ENCODE peak calls at places on chromosomes 4 and X, in ten cellular contexts. S, Y, J, F, N, E, W, L, R and V are unnamed samples.

GRCh38 chr4:56227301-56227835 is 159.9 kb downstream of the AASDH start:
- DNase-seq in R (no peak), J (no peak), N (no peak), Y (no peak), E (no peak), W (no peak), S (no peak), L (no peak), F (no peak), V (no peak)

GRCh38 chr4:18664051-18664450 is 642.5 kb upstream of the LCORL start:
- DNase-seq in L (no peak), E (no peak), R (no peak), J (no peak), F (no peak), N (no peak), S (no peak), W (no peak), Y (no peak), V (no peak)

GRCh38 chrX:64184396-64184795 is 21.1 kb downstream of the AMER1 start:
- DNase-seq in J (no peak), R (no peak), S (no peak), W (no peak), E (no peak), L (no peak), N (no peak), F (no peak), Y (no peak), V (no peak)

GRCh38 chr4:157722146-157722545 is 450.7 kb downstream of the GASK1B start:
- DNase-seq in W (no peak), F (no peak), E (no peak), S (no peak), L (no peak), R (no peak), Y (no peak), J (no peak), N (no peak), V (no peak)

GRCh38 chr4:77662396-77662795 is 56.8 kb downstream of the CXCL13 start:
- DNase-seq in L (no peak), S (peak; percentile 55), F (no peak), W (no peak), R (no peak), E (no peak), J (no peak), N (no peak), Y (no peak), V (no peak)

GRCh38 chr4:173287486-173287885 is 46.7 kb downstream of the HMGB2 start:
- DNase-seq in L (no peak), W (no peak), J (no peak), F (no peak), R (no peak), S (no peak), N (no peak), Y (no peak), E (no peak), V (no peak)

GRCh38 chr4:152458801-152459302 is 77.0 kb downstream of the FBXW7 start:
- DNase-seq in J (no peak), E (no peak), W (no peak), L (no peak), Y (no peak), S (no peak), F (no peak), R (no peak), N (no peak), V (no peak)

GRCh38 chr4:9762823-9763475 is 18.5 kb upstream of the DRD5 start:
- DNase-seq in L (no peak), W (peak; percentile 87), R (peak; percentile 70), J (no peak), S (peak; percentile 56), F (peak; percentile 3), N (peak; percentile 75), E (no peak), Y (peak; percentile 75), V (no peak)

GRCh38 chr4:166594326-166594946 is 639.9 kb downstream of the SPOCK3 start:
- DNase-seq in E (peak; percentile 21), W (peak; percentile 85), J (no peak), Y (peak; percentile 70), S (no peak), R (peak; percentile 50), N (peak; percentile 69), F (no peak), L (no peak), V (no peak)

GRCh38 chrX:123184858-123185251 is 777 bp downstream of the GRIA3 start:
- DNase-seq in S (no peak), W (peak; percentile 69), Y (peak; percentile 9), F (no peak), N (peak; percentile 38), L (no peak), R (no peak), E (peak; percentile 19), J (peak; percentile 59), V (no peak)

GRCh38 chr4:161948026-161948770 is 215.6 kb downstream of the FSTL5 start:
- DNase-seq in L (no peak), F (no peak), E (no peak), W (no peak), N (no peak), S (no peak), R (no peak), Y (no peak), J (no peak), V (no peak)

GRCh38 chr4:92106816-92107215 is 196.9 kb upstream of the GRID2 start:
- DNase-seq in L (no peak), E (no peak), Y (no peak), R (no peak), W (no peak), N (no peak), F (no peak), S (no peak), J (no peak), V (no peak)

GRCh38 chr4:600850-601515 is 24.4 kb upstream of the PDE6B start:
- DNase-seq in S (no peak), N (no peak), R (no peak), L (no peak), E (no peak), F (no peak), Y (no peak), W (no peak), J (no peak), V (no peak)

GRCh38 chr4:121869841-121870822 is at the start of gene BBS7:
- DNase-seq in S (peak; percentile 99), N (peak; percentile 99), W (peak; percentile 100), R (peak; percentile 94), L (peak; percentile 85), E (peak; percentile 98), F (peak; percentile 85), J (peak; percentile 98), Y (peak; percentile 100), V (peak; percentile 83)

GRCh38 chr4:78953231-78953630 is 14.0 kb upstream of the PAQR3 start:
- DNase-seq in F (no peak), E (no peak), S (no peak), R (no peak), Y (no peak), J (no peak), W (no peak), L (no peak), N (no peak), V (no peak)

GRCh38 chrX:117094149-117094548 is 631.4 kb upstream of the CT83 start:
- DNase-seq in L (no peak), F (no peak), W (no peak), E (no peak), Y (no peak), S (no peak), R (no peak), N (no peak), J (no peak), V (no peak)

GRCh38 chrX:117092641-117093040 is 629.9 kb upstream of the CT83 start:
- DNase-seq in S (no peak), R (no peak), J (no peak), F (no peak), E (no peak), Y (no peak), W (no peak), L (no peak), N (no peak), V (no peak)

GRCh38 chrX:117096528-117096927 is 633.8 kb upstream of the CT83 start:
- DNase-seq in W (no peak), L (no peak), Y (no peak), S (no peak), J (no peak), E (no peak), R (no peak), N (no peak), F (no peak), V (no peak)

GRCh38 chrX:117095393-117095792 is 632.6 kb upstream of the CT83 start:
- DNase-seq in L (no peak), J (no peak), E (no peak), Y (no peak), N (no peak), W (no peak), R (no peak), F (no peak), S (no peak), V (no peak)

GRCh38 chrX:117093319-117093718 is 630.5 kb upstream of the CT83 start:
- DNase-seq in F (no peak), Y (no peak), L (no peak), E (no peak), J (no peak), R (no peak), N (no peak), S (no peak), W (no peak), V (no peak)
- H3K9me3 ChIP-seq in F (no peaks in the 10 kb centered on the region), Y (peaks cover 35% of the 10 kb centered on the region), L (peaks cover 12% of the 10 kb centered on the region), E (peaks cover 3% of the 10 kb centered on the region), J (no peaks in the 10 kb centered on the region), R (no peaks in the 10 kb centered on the region), N (no peaks in the 10 kb centered on the region), S (no peaks in the 10 kb centered on the region), W (peaks cover 45% of the 10 kb centered on the region), V (no peaks in the 10 kb centered on the region)

GRCh38 chrX:133370719-133371275 is 44.5 kb downstream of the GPC4 start:
- DNase-seq in E (no peak), W (no peak), S (no peak), Y (no peak), N (no peak), J (no peak), F (no peak), L (no peak), R (no peak), V (no peak)
- H3K9me3 ChIP-seq in E (no peaks in the 10 kb centered on the region), W (no peaks in the 10 kb centered on the region), S (no peaks in the 10 kb centered on the region), Y (no peaks in the 10 kb centered on the region), N (no peaks in the 10 kb centered on the region), J (no peaks in the 10 kb centered on the region), F (no peaks in the 10 kb centered on the region), L (no peaks in the 10 kb centered on the region), R (no peaks in the 10 kb centered on the region), V (no peaks in the 10 kb centered on the region)

GRCh38 chr4:24163314-24163713 is 273.5 kb upstream of the PPARGC1A start:
- DNase-seq in F (no peak), W (no peak), S (no peak), L (no peak), J (no peak), N (no peak), R (no peak), E (no peak), Y (no peak), V (no peak)

GRCh38 chr4:24160358-24160757 is 270.5 kb upstream of the PPARGC1A start:
- DNase-seq in J (no peak), R (no peak), Y (no peak), N (no peak), W (no peak), F (no peak), E (no peak), S (no peak), L (no peak), V (no peak)

GRCh38 chr4:24158031-24158430 is 268.2 kb upstream of the PPARGC1A start:
- DNase-seq in F (no peak), Y (no peak), N (no peak), L (no peak), W (no peak), S (no peak), J (no peak), E (no peak), R (no peak), V (no peak)
- H3K9me3 ChIP-seq in F (no peaks in the 10 kb centered on the region), Y (no peaks in the 10 kb centered on the region), N (no peaks in the 10 kb centered on the region), L (no peaks in the 10 kb centered on the region), W (no peaks in the 10 kb centered on the region), S (peaks cover 2% of the 10 kb centered on the region), J (no peaks in the 10 kb centered on the region), E (no peaks in the 10 kb centered on the region), R (no peaks in the 10 kb centered on the region), V (no peaks in the 10 kb centered on the region)

GRCh38 chr4:2700031-2700430 is 56.1 kb downstream of the TNIP2 start:
- DNase-seq in E (no peak), S (no peak), N (no peak), L (no peak), Y (no peak), R (no peak), J (no peak), W (no peak), F (no peak), V (no peak)
- H3K9me3 ChIP-seq in E (no peaks in the 10 kb centered on the region), S (no peaks in the 10 kb centered on the region), N (no peaks in the 10 kb centered on the region), L (no peaks in the 10 kb centered on the region), Y (no peaks in the 10 kb centered on the region), R (no peaks in the 10 kb centered on the region), J (no peaks in the 10 kb centered on the region), W (no peaks in the 10 kb centered on the region), F (no peaks in the 10 kb centered on the region), V (no peaks in the 10 kb centered on the region)